ENCODE peak calls at places on chromosomes 12 and 14, in four cellular contexts. T is WTC11, X is HepG2, R is K562. H is an unnamed sample.

GRCh38 chr14:90060312-90060964 is 1.4 kb upstream of the KCNK13 start:
- DNase-seq in R (peak; percentile 62), T (peak; percentile 81), X (peak; percentile 34), H (peak; percentile 92)

GRCh38 chr14:105532735-105533141 is 6.4 kb downstream of the TMEM121 start:
- DNase-seq in T (peak; percentile 24), R (peak; percentile 52), X (peak; percentile 56), H (peak; percentile 62)

GRCh38 chr12:24751181-24751580 is 197.7 kb downstream of the BCAT1 start:
- DNase-seq in R (no peak), X (no peak), T (no peak), H (no peak)

GRCh38 chr12:6914246-6914947 is at the start of gene ENO2:
- DNase-seq in R (peak; percentile 51), T (peak; percentile 63), X (peak; percentile 44), H (peak; percentile 91)

GRCh38 chr14:105987563-105987962 is 461.2 kb downstream of the TMEM121 start:
- DNase-seq in X (no peak), R (no peak), T (no peak), H (no peak)

GRCh38 chr12:13278249-13278787 is 81.8 kb downstream of the EMP1 start:
- DNase-seq in X (peak; percentile 26), T (peak; percentile 83), R (peak; percentile 79), H (peak; percentile 87)

GRCh38 chr12:30692470-30692869 is 3.2 kb downstream of the IPO8 start:
- DNase-seq in X (no peak), T (no peak), R (no peak), H (no peak)

GRCh38 chr12:109737111-109737510 is 23.5 kb downstream of the FAM222A start:
- DNase-seq in R (no peak), X (no peak), T (peak; percentile 4), H (no peak)

GRCh38 chr14:20675669-20676068 is 8.7 kb upstream of the RNASE4 start:
- DNase-seq in T (no peak), X (no peak), R (no peak), H (no peak)

GRCh38 chr14:77058785-77059184 is 30.3 kb upstream of the IRF2BPL start:
- DNase-seq in X (no peak), T (no peak), R (no peak), H (no peak)

GRCh38 chr12:80101126-80101525 is 1.8 kb downstream of the OTOGL start:
- DNase-seq in X (no peak), T (no peak), R (no peak), H (no peak)

GRCh38 chr12:129765719-129766118 is 138.1 kb downstream of the TMEM132D start:
- DNase-seq in T (no peak), R (no peak), X (no peak), H (no peak)

DNA sequence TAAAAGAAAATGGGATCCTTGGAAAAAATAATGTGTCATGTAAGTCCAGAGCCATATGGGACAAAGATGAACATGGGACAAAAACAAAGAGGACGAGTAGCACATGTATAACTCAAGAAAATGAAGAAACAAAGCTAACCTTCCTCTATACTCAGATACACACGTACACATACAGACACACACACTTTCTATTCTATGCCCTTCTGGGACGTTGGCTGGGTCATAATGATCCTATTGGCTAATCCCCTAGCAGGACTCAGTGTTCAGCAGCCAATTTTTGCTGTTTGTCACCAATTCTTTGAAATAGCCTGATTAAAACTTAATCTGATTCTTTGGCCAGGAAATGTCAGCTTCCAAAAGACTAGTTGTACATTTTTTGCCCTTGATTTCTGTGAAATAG is 189.4 kb upstream of the FOXG1 start:
- DNase-seq in T (no peak), R (no peak), X (no peak), H (no peak)
- TF ChIP-seq FOXJ3 in T (no peak), R (no peak), X (no peak), H (no peak)

DNA sequence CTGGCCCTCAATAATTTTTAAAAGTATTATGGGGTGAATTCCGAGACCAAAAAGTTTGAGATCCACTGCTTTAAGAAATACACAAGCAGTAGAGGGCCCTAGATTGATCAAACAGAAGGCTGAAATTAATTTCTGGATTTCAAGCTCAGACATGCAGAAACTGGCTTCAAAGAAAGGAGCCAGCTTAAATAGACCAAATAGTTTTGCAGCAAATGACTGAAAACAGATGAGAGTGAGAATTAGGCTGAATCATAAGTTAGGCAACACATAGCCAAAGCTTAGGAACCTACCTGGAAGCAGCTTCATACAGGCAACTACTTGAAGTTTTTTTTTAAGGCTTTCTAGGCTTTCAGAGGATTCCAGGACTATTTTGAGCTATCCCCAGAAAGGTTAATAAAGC is 12.4 kb downstream of the ATF7 start:
- DNase-seq in T (no peak), X (no peak), R (no peak), H (no peak)
- TF ChIP-seq FOXJ3 in T (no peak), X (no peak), R (no peak), H (no peak)

GRCh38 chr12:106815741-106816140 is 41.3 kb downstream of the RIC8B start:
- DNase-seq in R (no peak), X (no peak), T (no peak), H (no peak)

GRCh38 chr12:106819991-106820390 is 45.5 kb downstream of the RIC8B start:
- DNase-seq in X (no peak), R (no peak), T (no peak), H (no peak)

GRCh38 chr12:106814649-106815048 is 40.2 kb downstream of the RIC8B start:
- DNase-seq in X (no peak), R (no peak), T (no peak), H (no peak)
- TF ChIP-seq FOXJ3 in X (no peak), R (no peak), T (no peak), H (no peak)

GRCh38 chr14:61147898-61148549 is 133.1 kb downstream of the TMEM30B start:
- DNase-seq in X (peak; percentile 57), R (no peak), T (no peak), H (no peak)

GRCh38 chr14:61147369-61147897 is 133.7 kb downstream of the TMEM30B start:
- DNase-seq in R (no peak), X (no peak), T (no peak), H (no peak)

GRCh38 chr14:61145258-61145902 is 135.8 kb downstream of the TMEM30B start:
- DNase-seq in R (no peak), X (no peak), T (no peak), H (peak; percentile 53)

GRCh38 chr14:61146896-61147295 is 134.2 kb downstream of the TMEM30B start:
- DNase-seq in R (no peak), X (no peak), T (no peak), H (no peak)

DNA sequence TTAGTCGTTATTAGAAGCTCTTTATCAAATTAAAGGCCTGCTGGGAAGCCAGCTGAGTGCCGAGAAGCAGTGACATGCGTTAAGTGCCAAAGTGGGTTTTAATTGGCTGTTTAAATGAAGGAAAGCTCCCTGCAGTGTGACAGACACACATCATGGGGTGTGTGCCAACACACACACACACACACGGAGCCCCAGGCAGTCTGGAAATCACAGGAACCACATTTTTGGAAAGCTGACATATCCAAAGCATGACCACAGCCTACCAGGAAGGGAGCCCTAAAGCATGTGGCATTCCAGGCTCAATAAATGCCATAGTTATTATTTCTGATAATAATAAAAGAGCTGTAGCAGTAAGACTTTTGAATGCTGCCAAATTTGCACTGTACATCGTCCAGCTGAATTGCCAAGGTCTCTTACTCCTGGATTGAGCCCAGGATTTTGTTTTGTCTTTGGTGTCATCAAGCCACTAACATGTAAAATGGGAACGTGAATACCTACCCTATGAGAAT is 135.2 kb downstream of the TMEM30B start:
- DNase-seq in T (no peak), R (no peak), X (no peak), H (peak; percentile 46)
- TF ChIP-seq FOXJ3 in T (no peak), R (no peak), X (no peak), H (no peak)

DNA sequence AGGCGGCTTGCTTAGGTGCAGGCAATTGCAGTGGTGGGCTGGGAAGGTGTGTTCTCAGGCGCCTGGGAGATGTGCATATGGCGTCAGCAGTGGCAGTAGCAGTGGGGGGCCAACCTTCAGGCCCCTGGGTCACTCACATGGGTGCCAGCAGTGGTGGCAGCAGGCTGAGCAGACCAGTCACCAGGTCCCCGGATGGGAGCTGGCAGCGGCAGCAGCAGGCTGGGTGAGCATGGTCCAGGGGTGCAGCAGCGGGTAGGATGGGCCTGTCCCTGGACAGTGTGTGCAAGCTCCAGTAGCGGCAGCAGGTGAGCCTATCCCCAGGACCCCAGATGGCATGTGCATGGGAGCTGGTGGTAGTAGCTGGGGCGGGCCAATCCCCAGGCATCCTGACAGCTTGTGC is 108.5 kb upstream of the TMEM260 start:
- DNase-seq in R (no peak), T (no peak), X (no peak), H (no peak)
- TF ChIP-seq FOXJ3 in R (no peak), T (no peak), X (no peak), H (no peak)

GRCh38 chr12:63668028-63668799 is at the start of gene DPY19L2:
- DNase-seq in X (peak; percentile 1), T (peak; percentile 73), R (no peak), H (peak; percentile 83)
- TF ChIP-seq FOXJ3 in X (no peak), T (no peak), R (no peak), H (no peak)